ENCODE peak calls at places on chromosome 5, in five cellular contexts. N is coronary artery, P is AG04450, B is ovary, V is neuronal stem cell. S is an unnamed sample.

GRCh38 chr5:92552206-92553160 is 1028.5 kb downstream of the NR2F1-AS1 start:
- DNase-seq in V (no peak), P (peak), N (no peak), B (no peak), S (peak)

GRCh38 chr5:122120957-122121356 is 8.4 kb upstream of the ZNF474 start:
- DNase-seq in B (no peak), P (no peak), N (no peak), V (no peak), S (no peak)

GRCh38 chr5:129074903-129075302 is 19.6 kb upstream of the ISOC1 start:
- DNase-seq in B (no peak), N (no peak), V (no peak), P (no peak), S (no peak)

GRCh38 chr5:156913719-156914370 is 49.2 kb downstream of the TIMD4 start:
- DNase-seq in B (no peak), P (no peak), V (no peak), N (no peak), S (no peak)

GRCh38 chr5:110435207-110435606 is 291.3 kb downstream of the TMEM232 start:
- DNase-seq in P (no peak), N (no peak), B (no peak), V (no peak), S (no peak)

GRCh38 chr5:143931389-143931984 is 119.5 kb downstream of the HMHB1 start:
- DNase-seq in N (no peak), V (no peak), B (no peak), P (no peak), S (no peak)

GRCh38 chr5:175202461-175203065 is 241.4 kb downstream of the DRD1 start:
- DNase-seq in P (no peak), B (no peak), N (no peak), V (no peak), S (no peak)

GRCh38 chr5:6633469-6634326 is 458 bp downstream of the SRD5A1 start:
- DNase-seq in V (no peak), B (no peak), N (peak), P (no peak), S (no peak)

GRCh38 chr5:395156-395920 is 47.6 kb upstream of the EXOC3 start:
- DNase-seq in V (no peak), P (peak), B (no peak), N (peak), S (no peak)

GRCh38 chr5:94376672-94377345 is 241.6 kb downstream of the KIAA0825 start:
- DNase-seq in V (no peak), P (no peak), B (no peak), N (no peak), S (no peak)

GRCh38 chr5:153749941-153750340 is 259.5 kb downstream of the GRIA1 start:
- DNase-seq in P (no peak), N (no peak), B (no peak), V (peak), S (no peak)

GRCh38 chr5:160926428-160926827 is 74.4 kb upstream of the ATP10B start:
- DNase-seq in B (no peak), P (no peak), V (no peak), N (no peak), S (no peak)

GRCh38 chr5:81519217-81519905 is 125.4 kb upstream of the ACOT12 start:
- DNase-seq in N (no peak), B (no peak), V (no peak), P (no peak), S (no peak)

GRCh38 chr5:31531543-31531887 is 378 bp downstream of the DROSHA start:
- DNase-seq in P (no peak), N (no peak), B (no peak), V (no peak), S (no peak)

GRCh38 chr5:123515904-123516303 is 3.9 kb downstream of the CSNK1G3 start:
- DNase-seq in V (no peak), P (no peak), B (no peak), N (no peak), S (no peak)

GRCh38 chr5:132782101-132782500 is 5.1 kb upstream of the SEPTIN8 start:
- DNase-seq in V (no peak), P (no peak), N (peak), B (no peak), S (peak)

GRCh38 chr5:38453506-38453905 is 102.9 kb downstream of the LIFR start:
- DNase-seq in B (no peak), V (no peak), N (peak), P (no peak), S (no peak)

GRCh38 chr5:52947208-52947607 is 41.9 kb upstream of the ITGA2 start:
- DNase-seq in V (no peak), P (no peak), B (peak), N (no peak), S (no peak)

GRCh38 chr5:37840036-37840909 is at the start of gene GDNF:
- DNase-seq in P (peak), B (peak), N (no peak), V (no peak), S (no peak)

GRCh38 chr5:175652741-175653663 is 4.9 kb upstream of the HRH2 start:
- DNase-seq in N (no peak), V (no peak), P (no peak), B (no peak), S (no peak)

S was measured in non-pigmented ciliary epithelial cell.